ENCODE peak calls at places on chromosomes 2 and 18, in eight cellular contexts. N is uterus, U is GM23338, B is cardiac muscle cell, C is GM12878, K is transverse colon, A is pancreas, D is PC-3. M is an unnamed sample.

GRCh38 chr18:23178661-23179081 is 43.4 kb downstream of the CABLES1 start:
- DNase-seq in N (no peak), U (no peak), B (no peak), C (no peak), K (no peak), A (peak; percentile 53), D (no peak), M (no peak)

GRCh38 chr2:239244625-239245024 is 156.2 kb downstream of the HDAC4 start:
- DNase-seq in N (no peak), U (no peak), B (no peak), C (no peak), K (no peak), A (no peak), D (no peak), M (no peak)

GRCh38 chr18:32437080-32437834 is 33.4 kb downstream of the GAREM1 start:
- DNase-seq in N (no peak), U (no peak), B (no peak), C (no peak), K (no peak), A (no peak), D (no peak), M (no peak)

GRCh38 chr2:45962522-45962921 is 311.0 kb downstream of the PRKCE start:
- DNase-seq in N (peak; percentile 66), U (no peak), B (no peak), C (no peak), K (no peak), A (peak; percentile 78), D (peak; percentile 90), M (peak; percentile 45)

GRCh38 chr2:66522591-66523379 is 87.9 kb downstream of the MEIS1 start:
- DNase-seq in N (no peak), U (no peak), B (no peak), C (no peak), K (no peak), A (no peak), D (no peak), M (no peak)

GRCh38 chr2:86290596-86291327 is 46.7 kb downstream of the REEP1 start:
- DNase-seq in N (no peak), U (no peak), B (peak; percentile 50), C (no peak), K (no peak), A (no peak), D (peak; percentile 13), M (no peak)

GRCh38 chr2:6931753-6932152 is 14.5 kb downstream of the RNF144A start:
- DNase-seq in N (no peak), U (no peak), B (no peak), C (no peak), K (no peak), A (no peak), D (no peak), M (no peak)

GRCh38 chr18:79733135-79733609 is 53.6 kb downstream of the CTDP1 start:
- DNase-seq in N (no peak), U (no peak), B (no peak), C (no peak), K (no peak), A (no peak), D (no peak), M (no peak)

GRCh38 chr2:233098615-233099014 is 38.5 kb downstream of the INPP5D start:
- DNase-seq in N (no peak), U (peak; percentile 73), B (peak; percentile 53), C (no peak), K (no peak), A (peak; percentile 57), D (peak; percentile 12), M (no peak)

GRCh38 chr2:232490221-232491138 is 2.8 kb upstream of the ECEL1 start:
- DNase-seq in N (no peak), U (no peak), B (no peak), C (no peak), K (no peak), A (peak; percentile 21), D (no peak), M (no peak)

GRCh38 chr2:1593371-1594205 is 150.7 kb downstream of the PXDN start:
- DNase-seq in N (no peak), U (no peak), B (peak; percentile 61), C (no peak), K (no peak), A (no peak), D (peak; percentile 92), M (peak; percentile 83)

GRCh38 chr2:86238354-86238753 is 39.1 kb downstream of the MRPL35 start:
- DNase-seq in N (no peak), U (no peak), B (no peak), C (peak; percentile 74), K (no peak), A (no peak), D (no peak), M (no peak)

GRCh38 chr2:206873426-206873825 is 65.9 kb upstream of the CPO start:
- DNase-seq in N (no peak), U (no peak), B (peak; percentile 14), C (no peak), K (no peak), A (no peak), D (no peak), M (no peak)

GRCh38 chr2:126825306-126825705 is 73.4 kb upstream of the TEX51 start:
- DNase-seq in N (no peak), U (no peak), B (no peak), C (no peak), K (no peak), A (no peak), D (no peak), M (no peak)

GRCh38 chr18:43846302-43846701 is 569.0 kb upstream of the SYT4 start:
- DNase-seq in N (no peak), U (peak; percentile 67), B (no peak), C (no peak), K (no peak), A (no peak), D (no peak), M (no peak)

GRCh38 chr18:43847164-43848091 is 570.1 kb upstream of the SYT4 start:
- DNase-seq in N (no peak), U (peak; percentile 14), B (no peak), C (no peak), K (no peak), A (no peak), D (peak; percentile 31), M (peak; percentile 5)
- H3K4me3 ChIP-seq in N (no peak overlapping the region), U (no peak overlapping the region), B (no peak overlapping the region), C (no peak overlapping the region), K (no peak overlapping the region), A (no peak overlapping the region), D (no peak overlapping the region), M (no peak overlapping the region)

DNA sequence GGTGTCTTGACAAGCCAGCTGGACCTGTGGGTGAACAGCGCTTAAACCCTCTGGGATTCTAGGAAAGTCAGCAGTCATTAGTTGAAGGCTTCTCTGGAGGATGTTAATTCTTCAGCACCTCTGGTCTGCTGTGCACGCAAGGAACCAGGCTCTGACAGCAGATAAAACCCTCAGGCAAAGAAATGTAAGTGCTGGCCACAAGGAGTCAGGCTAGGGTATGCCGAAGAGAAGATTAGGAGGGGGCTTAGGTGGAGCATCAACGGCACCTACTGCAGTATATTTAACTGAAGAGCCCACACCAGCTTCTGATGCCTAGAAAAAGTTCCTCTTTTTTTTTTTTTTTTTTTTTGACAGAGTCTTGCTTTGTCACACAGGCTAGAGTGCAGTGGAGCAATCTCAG is 304.2 kb upstream of the MC4R start:
- DNase-seq in N (no peak), U (peak; percentile 78), B (peak; percentile 8), C (no peak), K (no peak), A (no peak), D (no peak), M (no peak)
- TF ChIP-seq CTCF in N (no peak), U (peak; percentile 67), B (no peak), C (no peak), K (no peak), A (no peak), D (no peak), M (no peak)

DNA sequence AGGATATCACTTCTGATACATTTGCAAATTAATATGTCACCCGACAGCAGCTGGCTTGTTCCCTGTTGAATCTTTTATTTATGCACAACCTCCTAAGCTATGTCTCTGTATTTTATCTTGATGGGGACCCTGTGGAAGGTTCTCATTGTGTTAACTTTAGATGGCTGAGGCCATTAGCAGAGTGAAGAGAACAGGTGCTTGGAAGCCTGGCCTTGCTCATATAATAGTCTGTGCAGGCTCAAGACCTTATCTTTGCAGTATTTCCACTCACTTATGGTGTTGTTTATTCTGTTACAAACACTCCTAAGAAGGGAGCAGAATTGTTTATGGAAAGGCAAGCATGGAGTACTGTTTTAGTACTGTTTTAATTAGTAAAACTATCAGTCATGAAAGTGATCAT is 107.6 kb downstream of the SETBP1 start:
- DNase-seq in N (no peak), U (no peak), B (no peak), C (no peak), K (no peak), A (no peak), D (no peak), M (no peak)
- H3K27ac ChIP-seq in N (peak overlapping the region; percentile 90), U (no peak overlapping the region), B (peak overlapping the region; percentile 35), C (no peak overlapping the region), K (peak overlapping the region; percentile 80), A (no peak overlapping the region), D (no peak overlapping the region), M (no peak overlapping the region)

GRCh38 chr2:173051463-173051862 is 24.2 kb upstream of the MAP3K20 start:
- DNase-seq in N (no peak), U (no peak), B (no peak), C (no peak), K (no peak), A (no peak), D (peak; percentile 44), M (no peak)

GRCh38 chr2:173049732-173050314 is 25.8 kb upstream of the MAP3K20 start:
- DNase-seq in N (no peak), U (no peak), B (no peak), C (no peak), K (no peak), A (no peak), D (no peak), M (no peak)

GRCh38 chr2:173050684-173051083 is 25.0 kb upstream of the MAP3K20 start:
- DNase-seq in N (no peak), U (no peak), B (no peak), C (no peak), K (no peak), A (no peak), D (peak; percentile 22), M (no peak)

GRCh38 chr2:173048530-173048900 is 27.1 kb upstream of the MAP3K20 start:
- DNase-seq in N (no peak), U (no peak), B (no peak), C (no peak), K (no peak), A (no peak), D (no peak), M (no peak)

DNA sequence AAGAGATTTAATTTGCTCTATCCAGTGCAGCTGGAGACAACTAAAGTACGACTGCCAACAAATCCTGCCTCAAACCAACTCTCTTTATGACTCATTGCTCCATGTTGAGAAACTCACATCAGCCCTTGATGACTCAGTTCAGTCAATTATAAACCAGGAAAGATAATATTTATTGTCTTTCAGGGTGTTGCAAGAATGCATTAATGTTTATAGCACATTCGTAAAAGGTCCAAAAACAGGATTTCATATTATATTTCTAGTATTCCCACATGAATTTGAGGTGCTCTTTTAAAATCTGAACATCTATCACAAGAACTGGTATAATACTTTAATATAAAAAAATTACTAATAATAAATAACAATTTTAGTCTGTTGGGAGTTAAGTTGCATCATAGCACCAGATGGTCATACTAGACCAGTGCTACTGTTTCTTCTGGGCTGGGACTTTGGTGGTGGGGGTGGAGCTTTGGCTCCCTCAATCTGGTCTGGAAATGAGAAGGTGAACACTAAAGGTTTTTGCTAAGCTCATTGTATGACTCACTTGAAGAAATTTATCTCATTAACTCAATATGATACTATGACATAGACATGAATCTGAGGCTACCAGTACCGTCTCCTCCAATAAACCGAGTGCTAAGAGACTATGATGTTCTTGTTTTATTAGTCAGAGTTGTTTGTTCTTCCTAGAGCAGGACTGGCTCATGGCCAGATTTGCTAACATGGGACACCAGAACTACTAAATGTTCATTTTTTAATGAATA is 26.6 kb upstream of the MAP3K20 start:
- DNase-seq in N (peak; percentile 90), U (no peak), B (no peak), C (no peak), K (peak; percentile 59), A (peak; percentile 63), D (peak; percentile 97), M (peak; percentile 97)
- H3K4me3 ChIP-seq in N (no peak overlapping the region), U (no peak overlapping the region), B (no peak overlapping the region), C (no peak overlapping the region), K (no peak overlapping the region), A (no peak overlapping the region), D (peak overlapping the region; percentile 31), M (no peak overlapping the region)